ENCODE peak calls at places on chromosome 12, in four cellular contexts. Z is WTC11, B is H1, M is K562. T is an unnamed sample.

GRCh38 chr12:46260153-46260912 is 8.5 kb downstream of the SLC38A1 start:
- DNase-seq in Z (no peak), B (no peak), M (no peak), T (no peak)

GRCh38 chr12:57241556-57242310 is 9.3 kb downstream of the STAC3 start:
- DNase-seq in Z (peak; percentile 21), B (no peak), M (no peak), T (peak; percentile 57)

GRCh38 chr12:65958456-65958855 is 134.2 kb downstream of the HMGA2 start:
- DNase-seq in Z (no peak), B (no peak), M (no peak), T (no peak)

GRCh38 chr12:93387780-93388179 is 10.1 kb downstream of the NUDT4 start:
- DNase-seq in Z (no peak), B (no peak), M (peak; percentile 32), T (no peak)

GRCh38 chr12:125140239-125140917 is 75.1 kb downstream of the AACS start:
- DNase-seq in Z (peak; percentile 54), B (no peak), M (no peak), T (no peak)

GRCh38 chr12:100138048-100138907 is 4.4 kb downstream of the BLTP3B start:
- DNase-seq in Z (no peak), B (no peak), M (no peak), T (no peak)

GRCh38 chr12:958449-959123 is 9.1 kb upstream of the RAD52 start:
- DNase-seq in Z (no peak), B (no peak), M (no peak), T (no peak)

GRCh38 chr12:10741836-10742235 is 18.7 kb upstream of the YBX3 start:
- DNase-seq in Z (no peak), B (no peak), M (no peak), T (no peak)

GRCh38 chr12:58395470-58395869 is 454.1 kb downstream of the ATP23 start:
- DNase-seq in Z (no peak), B (no peak), M (no peak), T (no peak)

GRCh38 chr12:54159140-54159539 is 29.6 kb downstream of the SMUG1 start:
- DNase-seq in Z (peak; percentile 85), B (peak; percentile 88), M (peak; percentile 94), T (peak; percentile 64)

GRCh38 chr12:2607881-2608607 is 186.7 kb upstream of the FKBP4 start:
- DNase-seq in Z (no peak), B (no peak), M (no peak), T (no peak)

GRCh38 chr12:12476836-12477531 is 85.7 kb downstream of the DUSP16 start:
- DNase-seq in Z (no peak), B (peak; percentile 38), M (no peak), T (no peak)

GRCh38 chr12:2689879-2690278 is 104.9 kb upstream of the FKBP4 start:
- DNase-seq in Z (no peak), B (peak; percentile 39), M (no peak), T (no peak)

GRCh38 chr12:24719293-24719721 is 229.6 kb downstream of the BCAT1 start:
- DNase-seq in Z (no peak), B (no peak), M (no peak), T (no peak)

GRCh38 chr12:122726056-122726558 is 4.5 kb downstream of the HCAR1 start:
- DNase-seq in Z (no peak), B (no peak), M (no peak), T (no peak)

GRCh38 chr12:56629459-56630179 is 507 bp downstream of the BAZ2A start:
- DNase-seq in Z (no peak), B (peak; percentile 52), M (peak; percentile 62), T (peak; percentile 67)

GRCh38 chr12:122517877-122518276 is 8.9 kb downstream of the RSRC2 start:
- DNase-seq in Z (no peak), B (no peak), M (no peak), T (no peak)

GRCh38 chr12:101608301-101609133 is 13.7 kb downstream of the MYBPC1 start:
- DNase-seq in Z (no peak), B (no peak), M (no peak), T (no peak)

GRCh38 chr12:613996-614726 is 49.1 kb downstream of the NINJ2 start:
- DNase-seq in Z (peak; percentile 41), B (peak; percentile 53), M (no peak), T (peak; percentile 73)

GRCh38 chr12:90801776-90802175 is 153.2 kb downstream of the CCER1 start:
- DNase-seq in Z (no peak), B (no peak), M (no peak), T (no peak)

GRCh38 chr12:5333096-5333495 is 98.8 kb upstream of the NTF3 start:
- DNase-seq in Z (no peak), B (no peak), M (peak; percentile 6), T (no peak)
- TF ChIP-seq TEAD4 in Z (no peak), B (no peak), M (no peak), T (no peak)

DNA sequence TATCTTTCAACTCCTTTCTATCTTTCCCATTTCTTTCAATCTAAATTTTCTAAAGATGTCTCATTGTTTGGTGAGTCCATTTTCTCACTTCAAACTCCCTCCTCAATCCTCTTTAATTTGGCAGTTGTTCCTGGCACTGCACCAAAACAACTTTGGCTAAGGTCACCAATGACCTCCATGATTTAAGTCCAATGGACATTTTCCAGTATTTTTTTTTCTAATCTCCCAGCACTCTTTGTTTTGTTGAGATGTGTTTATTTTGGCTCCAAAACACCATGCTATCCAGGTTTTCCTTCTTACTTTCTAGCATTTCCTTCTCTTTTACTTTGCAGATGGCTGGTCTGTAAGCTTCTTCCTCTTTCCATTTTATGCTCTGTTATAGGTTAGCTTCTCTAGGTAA is 42.5 kb upstream of the OTOGL start:
- DNase-seq in Z (no peak), B (no peak), M (no peak), T (no peak)
- TF ChIP-seq TEAD4 in Z (no peak), B (no peak), M (no peak), T (no peak)

GRCh38 chr12:116924558-116925453 is 14.1 kb downstream of the FBXW8 start:
- DNase-seq in Z (no peak), B (no peak), M (no peak), T (no peak)
- TF ChIP-seq TEAD4 in Z (no peak), B (no peak), M (peak; percentile 52), T (no peak)

DNA sequence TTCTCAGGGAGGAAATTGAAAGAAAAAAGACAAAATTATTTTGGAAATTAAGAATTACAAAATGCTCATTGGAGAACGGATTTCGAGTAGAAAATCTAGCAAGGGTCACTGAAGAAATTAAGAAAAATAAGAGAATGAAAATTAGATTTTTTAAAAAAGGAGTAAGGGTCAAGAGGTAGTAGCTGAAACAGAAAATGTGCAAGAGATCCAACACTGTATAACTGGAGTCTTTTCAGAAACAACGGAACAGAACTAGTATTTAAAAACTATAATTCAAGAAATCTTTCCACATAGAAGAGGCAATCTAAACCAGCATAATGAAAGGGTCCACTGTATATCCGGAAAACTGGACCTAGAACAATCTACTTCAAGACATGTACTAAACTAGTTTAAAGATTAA is 28.2 kb downstream of the ATP2B1 start:
- DNase-seq in Z (no peak), B (no peak), M (no peak), T (no peak)
- TF ChIP-seq TEAD4 in Z (no peak), B (no peak), M (no peak), T (no peak)

GRCh38 chr12:104966677-104967076 is 8.6 kb upstream of the SLC41A2 start:
- DNase-seq in Z (no peak), B (no peak), M (no peak), T (no peak)
- TF ChIP-seq TEAD4 in Z (no peak), B (no peak), M (no peak), T (no peak)